ENCODE peak calls at places on chromosome 10, in seven cellular contexts. One of them, this sample, is unnamed.

GRCh38 chr10:82358486-82359097 is 483.6 kb downstream of the NRG3 start:
- DNase-seq in HS-5: no peak
- DNase-seq in tibial nerve: no peak
- DNase-seq in EH: no peak
- DNase-seq in iPS-NIHi11: no peak
- DNase-seq in HFF-Myc: no peak
- DNase-seq in Peyer's patch: no peak
- DNase-seq in this sample: peak; percentile 66

GRCh38 chr10:83819609-83820008 is 319.7 kb upstream of the GHITM start:
- DNase-seq in HS-5: no peak
- DNase-seq in tibial nerve: no peak
- DNase-seq in EH: no peak
- DNase-seq in iPS-NIHi11: no peak
- DNase-seq in HFF-Myc: no peak
- DNase-seq in Peyer's patch: no peak
- DNase-seq in this sample: no peak

GRCh38 chr10:64682043-64682442 is 1160.8 kb downstream of the REEP3 start:
- DNase-seq in HS-5: peak; percentile 49
- DNase-seq in tibial nerve: no peak
- DNase-seq in EH: no peak
- DNase-seq in iPS-NIHi11: no peak
- DNase-seq in HFF-Myc: no peak
- DNase-seq in Peyer's patch: no peak
- DNase-seq in this sample: no peak

GRCh38 chr10:45001382-45002148 is 842 bp downstream of the ZNF22 start:
- DNase-seq in HS-5: peak; percentile 49
- DNase-seq in tibial nerve: no peak
- DNase-seq in EH: peak; percentile 71
- DNase-seq in iPS-NIHi11: peak; percentile 55
- DNase-seq in HFF-Myc: no peak
- DNase-seq in Peyer's patch: peak; percentile 70
- DNase-seq in this sample: peak; percentile 82

GRCh38 chr10:132931258-132931657 is 11.1 kb downstream of the CFAP46 start:
- DNase-seq in HS-5: no peak
- DNase-seq in tibial nerve: no peak
- DNase-seq in EH: peak; percentile 13
- DNase-seq in iPS-NIHi11: peak; percentile 4
- DNase-seq in HFF-Myc: no peak
- DNase-seq in Peyer's patch: no peak
- DNase-seq in this sample: no peak

GRCh38 chr10:74008212-74008731 is 10.4 kb downstream of the VCL start:
- DNase-seq in HS-5: peak; percentile 87
- DNase-seq in tibial nerve: no peak
- DNase-seq in EH: peak; percentile 95
- DNase-seq in iPS-NIHi11: no peak
- DNase-seq in HFF-Myc: peak; percentile 85
- DNase-seq in Peyer's patch: no peak
- DNase-seq in this sample: peak; percentile 82

GRCh38 chr10:131653550-131654470 is 247.0 kb upstream of the PPP2R2D start:
- DNase-seq in HS-5: no peak
- DNase-seq in tibial nerve: no peak
- DNase-seq in EH: no peak
- DNase-seq in iPS-NIHi11: no peak
- DNase-seq in HFF-Myc: no peak
- DNase-seq in Peyer's patch: peak; percentile 42
- DNase-seq in this sample: no peak

GRCh38 chr10:101611506-101611905 is 23.4 kb downstream of the DPCD start:
- DNase-seq in HS-5: no peak
- DNase-seq in tibial nerve: no peak
- DNase-seq in EH: peak; percentile 28
- DNase-seq in iPS-NIHi11: no peak
- DNase-seq in HFF-Myc: peak; percentile 53
- DNase-seq in Peyer's patch: no peak
- DNase-seq in this sample: peak; percentile 15

GRCh38 chr10:102522874-102523249 is 19.1 kb downstream of the SUFU start:
- DNase-seq in HS-5: no peak
- DNase-seq in tibial nerve: no peak
- DNase-seq in EH: no peak
- DNase-seq in iPS-NIHi11: no peak
- DNase-seq in HFF-Myc: no peak
- DNase-seq in Peyer's patch: no peak
- DNase-seq in this sample: no peak

This sample was measured in RPMI7951.